ENCODE peak calls at places on chromosome 6, in six cellular contexts. A is foreskin fibroblast, J is A172, G is T-helper 9 cell, S is GM04504, H is Right ventricle myocardium superior. Y is an unnamed sample.

GRCh38 chr6:4008324-4009047 is 70.5 kb downstream of the FAM217A start:
- DNase-seq in S (peak; percentile 60), H (no peak), J (peak; percentile 72), G (no peak), A (peak; percentile 84), Y (no peak)

GRCh38 chr6:33570806-33571636 is 9.1 kb downstream of the BAK1 start:
- DNase-seq in G (peak; percentile 86), H (peak; percentile 91), A (peak; percentile 88), S (no peak), J (peak; percentile 52), Y (no peak)

GRCh38 chr6:50589751-50590470 is 123.4 kb upstream of the TFAP2D start:
- DNase-seq in J (no peak), G (no peak), A (no peak), S (no peak), H (no peak), Y (no peak)

GRCh38 chr6:108559884-108560462 is 744 bp upstream of the FOXO3 start:
- DNase-seq in H (no peak), G (no peak), J (peak; percentile 72), S (peak; percentile 59), A (peak; percentile 79), Y (no peak)

GRCh38 chr6:32807020-32807580 is 9.7 kb downstream of the HLA-DOB start:
- DNase-seq in A (no peak), H (no peak), J (no peak), S (no peak), G (no peak), Y (no peak)

GRCh38 chr6:164855281-164855680 is 454.1 kb downstream of the C6orf118 start:
- DNase-seq in J (no peak), G (no peak), H (no peak), S (no peak), A (no peak), Y (no peak)

GRCh38 chr6:167898673-167899311 is 72.1 kb downstream of the AFDN start:
- DNase-seq in S (peak; percentile 7), H (no peak), J (peak; percentile 15), G (no peak), A (peak; percentile 52), Y (no peak)

GRCh38 chr6:150043096-150043495 is 17.8 kb upstream of the RAET1L start:
- DNase-seq in H (no peak), S (no peak), A (no peak), J (no peak), G (no peak), Y (no peak)

GRCh38 chr6:152314483-152314832 is 322.7 kb downstream of the SYNE1 start:
- DNase-seq in J (no peak), S (no peak), G (no peak), A (no peak), H (no peak), Y (no peak)

GRCh38 chr6:26554669-26555504 is 16.7 kb downstream of the HMGN4 start:
- DNase-seq in J (peak; percentile 72), G (peak; percentile 32), S (no peak), H (no peak), A (peak; percentile 80), Y (no peak)

GRCh38 chr6:52285174-52286068 is 879 bp upstream of the MCM3 start:
- DNase-seq in G (no peak), A (peak; percentile 74), J (peak; percentile 14), S (no peak), H (no peak), Y (no peak)

GRCh38 chr6:83514877-83515466 is 2.6 kb downstream of the PRSS35 start:
- DNase-seq in H (no peak), J (peak; percentile 56), A (peak; percentile 82), G (no peak), S (no peak), Y (no peak)

GRCh38 chr6:27896398-27896796 is 15.8 kb downstream of the OR2B2 start:
- DNase-seq in H (no peak), S (no peak), A (no peak), J (no peak), G (no peak), Y (no peak)

GRCh38 chr6:62345446-62345845 is 59.4 kb upstream of the KHDRBS2 start:
- DNase-seq in A (no peak), J (no peak), G (no peak), H (no peak), S (no peak), Y (no peak)

GRCh38 chr6:28104392-28105250 is 19.8 kb upstream of the ZSCAN16 start:
- DNase-seq in J (peak; percentile 71), S (peak; percentile 35), G (peak; percentile 69), A (peak; percentile 92), H (peak; percentile 90), Y (no peak)

GRCh38 chr6:158799051-158799792 is 19.9 kb downstream of the EZR start:
- DNase-seq in J (peak; percentile 72), S (no peak), G (no peak), H (no peak), A (peak; percentile 50), Y (no peak)

GRCh38 chr6:121647905-121648304 is 212.5 kb downstream of the GJA1 start:
- DNase-seq in S (no peak), G (no peak), H (no peak), J (peak; percentile 30), A (peak; percentile 78), Y (no peak)

GRCh38 chr6:152170702-152171667 is 363.5 kb downstream of the ESR1 start:
- DNase-seq in A (no peak), J (no peak), H (no peak), G (peak; percentile 14), S (no peak), Y (no peak)

GRCh38 chr6:112701201-112701600 is 354.1 kb downstream of the RFPL4B start:
- DNase-seq in H (peak; percentile 41), G (no peak), J (no peak), S (no peak), A (peak; percentile 72), Y (no peak)

GRCh38 chr6:148348778-148349177 is 6.1 kb downstream of the SASH1 start:
- DNase-seq in J (no peak), S (no peak), H (no peak), G (no peak), A (no peak), Y (no peak)

GRCh38 chr6:127938701-127939100 is 37.8 kb upstream of the THEMIS start:
- DNase-seq in J (peak; percentile 35), G (no peak), A (peak; percentile 70), H (no peak), S (peak; percentile 30), Y (peak; percentile 39)

Y was measured in GM04503.